ENCODE peak calls at places on chromosomes 7 and 10, in five cellular contexts. A is tibial nerve, F is body of pancreas, Z is A549, H is HCT116. O is an unnamed sample.

GRCh38 chr10:94370501-94370900 is 7.8 kb upstream of the NOC3L start:
- DNase-seq in A (no peak), F (no peak), Z (no peak), H (no peak), O (no peak)

GRCh38 chr7:17477182-17477581 is 178.7 kb downstream of the AHR start:
- DNase-seq in A (no peak), F (no peak), Z (no peak), H (no peak), O (no peak)

GRCh38 chr10:17001961-17002749 is 127.5 kb downstream of the CUBN start:
- DNase-seq in A (peak), F (peak), Z (no peak), H (no peak), O (no peak)

GRCh38 chr10:62326134-62326533 is 48.0 kb upstream of the ZNF365 start:
- DNase-seq in A (no peak), F (no peak), Z (no peak), H (no peak), O (no peak)

GRCh38 chr10:8794860-8795259 is 740.4 kb downstream of the GATA3 start:
- DNase-seq in A (no peak), F (no peak), Z (no peak), H (no peak), O (no peak)

GRCh38 chr7:100407285-100408180 is 21.0 kb downstream of the ZCWPW1 start:
- DNase-seq in A (peak), F (peak), Z (peak), H (peak), O (no peak)

GRCh38 chr10:62185914-62186692 is 82.5 kb downstream of the RTKN2 start:
- DNase-seq in A (no peak), F (no peak), Z (no peak), H (no peak), O (no peak)

GRCh38 chr7:88835147-88835728 is 39.7 kb upstream of the TEX47 start:
- DNase-seq in A (peak), F (peak), Z (no peak), H (peak), O (no peak)

GRCh38 chr7:39321909-39322498 is 244.2 kb upstream of the YAE1 start:
- DNase-seq in A (no peak), F (no peak), Z (no peak), H (no peak), O (no peak)

GRCh38 chr10:129048513-129048912 is 418.5 kb upstream of the MGMT start:
- DNase-seq in A (no peak), F (no peak), Z (no peak), H (no peak), O (no peak)

GRCh38 chr7:23462846-23463245 is 7.4 kb downstream of the IGF2BP3 start:
- DNase-seq in A (peak), F (peak), Z (no peak), H (no peak), O (no peak)

GRCh38 chr10:104333037-104333727 is 5.1 kb downstream of the ITPRIP start:
- DNase-seq in A (no peak), F (no peak), Z (no peak), H (no peak), O (no peak)

GRCh38 chr10:131746241-131746711 is 154.5 kb upstream of the PPP2R2D start:
- DNase-seq in A (no peak), F (no peak), Z (no peak), H (no peak), O (no peak)

GRCh38 chr7:102439963-102440795 is 6.8 kb downstream of the ORAI2 start:
- DNase-seq in A (no peak), F (peak), Z (peak), H (peak), O (peak)

GRCh38 chr10:35307297-35307696 is 29.0 kb upstream of the CCNY start:
- DNase-seq in A (no peak), F (no peak), Z (no peak), H (no peak), O (no peak)

GRCh38 chr10:48480397-48481374 is 124.2 kb downstream of the ARHGAP22 start:
- DNase-seq in A (no peak), F (no peak), Z (no peak), H (no peak), O (no peak)
- TF ChIP-seq POLR2A in A (no peak), F (no peak), Z (no peak), H (no peak), O (no peak)

GRCh38 chr10:115136616-115137015 is 43.5 kb downstream of the ATRNL1 start:
- DNase-seq in A (no peak), F (no peak), Z (no peak), H (no peak), O (no peak)

DNA sequence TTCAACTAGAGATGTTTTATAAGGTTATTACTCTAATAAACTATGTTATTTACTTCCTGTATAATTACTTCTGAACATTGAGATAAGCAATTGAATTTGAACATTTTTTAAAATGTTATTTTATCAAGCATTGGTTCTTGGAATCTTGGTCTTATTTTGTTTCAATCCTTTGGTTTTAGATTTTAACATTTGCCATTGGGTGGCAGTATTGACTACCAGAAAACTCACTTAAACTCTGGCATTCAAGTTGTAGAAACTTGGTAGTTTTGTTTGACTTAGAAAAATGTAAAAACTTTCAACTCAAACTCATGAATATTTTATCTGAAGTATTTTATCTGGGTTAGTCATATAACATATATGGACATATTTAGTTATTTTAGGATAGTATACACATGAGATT is 48.1 kb downstream of the ATRNL1 start:
- DNase-seq in A (no peak), F (no peak), Z (no peak), H (peak), O (no peak)
- TF ChIP-seq CTCF in A (peak), F (peak), Z (peak), H (peak), O (no peak)

GRCh38 chr7:55192718-55193117 is 172.4 kb upstream of the LANCL2 start:
- DNase-seq in A (no peak), F (no peak), Z (no peak), H (no peak), O (no peak)
- TF ChIP-seq POLR2A in A (no peak), F (no peak), Z (no peak), H (no peak), O (no peak)

GRCh38 chr7:151711906-151712771 is 164.8 kb downstream of the PRKAG2 start:
- DNase-seq in A (no peak), F (no peak), Z (no peak), H (no peak), O (no peak)
- TF ChIP-seq CTCF in A (no peak), F (no peak), Z (no peak), H (no peak), O (no peak)

GRCh38 chr7:74454948-74455804 is 1.5 kb downstream of the GTF2IRD1 start:
- DNase-seq in A (peak), F (peak), Z (no peak), H (no peak), O (peak)
- TF ChIP-seq POLR2A in A (no peak), F (peak), Z (no peak), H (no peak), O (peak)

GRCh38 chr10:93074137-93074596 is 474 bp downstream of the CYP26A1 start:
- DNase-seq in A (no peak), F (no peak), Z (peak), H (no peak), O (no peak)
- TF ChIP-seq CTCF in A (no peak), F (no peak), Z (peak), H (peak), O (no peak)

DNA sequence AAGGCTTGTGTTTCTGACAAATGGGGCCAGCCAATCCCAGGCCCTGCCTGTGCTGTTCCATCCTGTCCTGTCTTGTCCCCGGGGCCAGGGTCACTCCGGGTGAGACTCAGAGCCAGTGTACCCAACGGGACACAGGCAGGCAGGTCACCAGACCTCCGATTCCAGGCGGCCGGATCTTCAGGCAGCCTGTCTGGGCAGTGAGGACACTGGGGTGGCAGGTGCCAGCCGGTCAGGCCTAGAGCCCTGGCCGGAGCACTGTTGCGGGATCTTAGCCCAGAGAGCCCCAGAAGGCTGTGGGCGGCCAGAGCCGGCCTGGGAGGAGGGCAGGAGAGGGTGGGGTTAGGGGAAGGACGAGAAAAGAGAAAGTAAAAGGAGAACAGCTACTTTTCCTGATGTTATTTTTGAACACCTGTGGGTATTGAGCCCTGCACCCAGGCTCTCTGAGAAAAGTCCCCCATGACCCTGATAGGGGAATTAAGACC is 134.3 kb upstream of the TNRC18 start:
- DNase-seq in A (peak), F (peak), Z (no peak), H (no peak), O (peak)
- TF ChIP-seq POLR2A in A (peak), F (no peak), Z (no peak), H (no peak), O (peak)

GRCh38 chr10:84428711-84429110 is 100.3 kb downstream of the CCSER2 start:
- DNase-seq in A (no peak), F (no peak), Z (no peak), H (no peak), O (no peak)

GRCh38 chr10:84427903-84428650 is 99.7 kb downstream of the CCSER2 start:
- DNase-seq in A (no peak), F (no peak), Z (no peak), H (no peak), O (peak)

GRCh38 chr10:84424731-84425165 is 96.4 kb downstream of the CCSER2 start:
- DNase-seq in A (peak), F (peak), Z (no peak), H (peak), O (peak)

DNA sequence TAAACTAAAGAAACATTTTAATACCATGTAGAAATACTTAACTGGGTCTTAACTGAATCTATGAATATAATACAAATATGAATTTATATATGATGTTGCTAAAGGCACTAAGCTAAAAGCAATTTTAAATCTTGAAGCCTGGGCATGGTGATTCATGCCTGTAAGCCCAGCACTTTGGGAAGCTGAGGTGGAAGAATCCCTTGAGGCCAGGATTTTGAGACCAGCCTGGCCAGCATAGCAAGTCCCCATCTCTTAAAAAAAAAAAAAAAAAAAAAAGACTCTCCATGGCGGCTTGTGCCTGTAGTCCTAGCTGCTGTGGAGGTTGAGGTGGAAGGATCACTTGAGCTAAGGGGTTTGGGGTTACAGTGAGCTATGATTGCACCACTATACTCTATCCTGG is 95.3 kb downstream of the CCSER2 start:
- DNase-seq in A (no peak), F (no peak), Z (no peak), H (no peak), O (no peak)
- TF ChIP-seq CTCF in A (no peak), F (no peak), Z (no peak), H (no peak), O (no peak)

GRCh38 chr7:158431055-158431940 is 156.3 kb downstream of the PTPRN2 start:
- DNase-seq in A (no peak), F (no peak), Z (no peak), H (no peak), O (no peak)
- TF ChIP-seq POLR2A in A (no peak), F (no peak), Z (no peak), H (no peak), O (no peak)

O was measured in heart left ventricle.